ENCODE peak calls at places on chromosomes 4 and X, in four cellular contexts. One of them, this sample, is unnamed.

GRCh38 chrX:106613277-106613676 is 1.5 kb downstream of the RADX start:
- DNase-seq in fibroblast of mammary gland: no peak
- DNase-seq in CD8-positive, alpha-beta T cell: no peak
- DNase-seq in cardiac muscle cell: no peak
- DNase-seq in this sample: no peak

GRCh38 chr4:110613710-110614109 is 9.2 kb downstream of the PITX2 start:
- DNase-seq in fibroblast of mammary gland: no peak
- DNase-seq in CD8-positive, alpha-beta T cell: no peak
- DNase-seq in cardiac muscle cell: no peak
- DNase-seq in this sample: no peak

GRCh38 chr4:89024051-89024675 is 32.8 kb downstream of the FAM13A start:
- DNase-seq in fibroblast of mammary gland: peak; percentile 87
- DNase-seq in CD8-positive, alpha-beta T cell: peak; percentile 52
- DNase-seq in cardiac muscle cell: peak; percentile 87
- DNase-seq in this sample: peak; percentile 73

GRCh38 chrX:132614297-132614696 is 125.5 kb upstream of the MBNL3 start:
- DNase-seq in fibroblast of mammary gland: peak; percentile 9
- DNase-seq in CD8-positive, alpha-beta T cell: no peak
- DNase-seq in cardiac muscle cell: no peak
- DNase-seq in this sample: peak; percentile 1

GRCh38 chr4:85792576-85792975 is 317.6 kb downstream of the ARHGAP24 start:
- DNase-seq in fibroblast of mammary gland: no peak
- DNase-seq in CD8-positive, alpha-beta T cell: no peak
- DNase-seq in cardiac muscle cell: no peak
- DNase-seq in this sample: no peak

GRCh38 chr4:77022581-77023133 is 53.1 kb downstream of the CCNI start:
- DNase-seq in fibroblast of mammary gland: peak; percentile 47
- DNase-seq in CD8-positive, alpha-beta T cell: no peak
- DNase-seq in cardiac muscle cell: peak; percentile 78
- DNase-seq in this sample: no peak

GRCh38 chr4:7630559-7631287 is 196.0 kb upstream of the PSAPL1 start:
- DNase-seq in fibroblast of mammary gland: peak; percentile 93
- DNase-seq in CD8-positive, alpha-beta T cell: no peak
- DNase-seq in cardiac muscle cell: peak; percentile 69
- DNase-seq in this sample: peak; percentile 80

GRCh38 chrX:87067795-87068194 is 449.8 kb upstream of the KLHL4 start:
- DNase-seq in fibroblast of mammary gland: no peak
- DNase-seq in CD8-positive, alpha-beta T cell: no peak
- DNase-seq in cardiac muscle cell: no peak
- DNase-seq in this sample: no peak

GRCh38 chr4:113979157-113979972 is at the start of gene ARSJ:
- DNase-seq in fibroblast of mammary gland: peak; percentile 88
- DNase-seq in CD8-positive, alpha-beta T cell: peak; percentile 54
- DNase-seq in cardiac muscle cell: peak; percentile 89
- DNase-seq in this sample: peak; percentile 59

GRCh38 chr4:165327211-165328100 is at the start of gene MSMO1:
- DNase-seq in fibroblast of mammary gland: peak; percentile 99
- DNase-seq in CD8-positive, alpha-beta T cell: peak; percentile 98
- DNase-seq in cardiac muscle cell: peak; percentile 100
- DNase-seq in this sample: peak; percentile 99

GRCh38 chr4:173761236-173761635 is 231.2 kb upstream of the HAND2 start:
- DNase-seq in fibroblast of mammary gland: no peak
- DNase-seq in CD8-positive, alpha-beta T cell: no peak
- DNase-seq in cardiac muscle cell: no peak
- DNase-seq in this sample: no peak

GRCh38 chrX:142804085-142804484 is 221.6 kb upstream of the SPANXN4 start:
- DNase-seq in fibroblast of mammary gland: no peak
- DNase-seq in CD8-positive, alpha-beta T cell: no peak
- DNase-seq in cardiac muscle cell: no peak
- DNase-seq in this sample: no peak

GRCh38 chr4:56743550-56743949 is 62.5 kb upstream of the HOPX start:
- DNase-seq in fibroblast of mammary gland: no peak
- DNase-seq in CD8-positive, alpha-beta T cell: no peak
- DNase-seq in cardiac muscle cell: no peak
- DNase-seq in this sample: no peak

GRCh38 chr4:40453912-40454311 is 118.8 kb downstream of the CHRNA9 start:
- DNase-seq in fibroblast of mammary gland: no peak
- DNase-seq in CD8-positive, alpha-beta T cell: no peak
- DNase-seq in cardiac muscle cell: no peak
- DNase-seq in this sample: no peak

GRCh38 chr4:106909776-106910175 is 126.3 kb downstream of the DKK2 start:
- DNase-seq in fibroblast of mammary gland: no peak
- DNase-seq in CD8-positive, alpha-beta T cell: no peak
- DNase-seq in cardiac muscle cell: no peak
- DNase-seq in this sample: no peak

GRCh38 chr4:87132035-87132434 is 88.4 kb downstream of the KLHL8 start:
- DNase-seq in fibroblast of mammary gland: no peak
- DNase-seq in CD8-positive, alpha-beta T cell: no peak
- DNase-seq in cardiac muscle cell: no peak
- DNase-seq in this sample: no peak

GRCh38 chrX:3743821-3744439 is 30.5 kb upstream of the PRKX start:
- DNase-seq in fibroblast of mammary gland: no peak
- DNase-seq in CD8-positive, alpha-beta T cell: peak; percentile 67
- DNase-seq in cardiac muscle cell: no peak
- DNase-seq in this sample: no peak

GRCh38 chr4:7939377-7940108 is at the start of gene AFAP1:
- DNase-seq in fibroblast of mammary gland: peak; percentile 62
- DNase-seq in CD8-positive, alpha-beta T cell: peak; percentile 90
- DNase-seq in cardiac muscle cell: peak; percentile 94
- DNase-seq in this sample: peak; percentile 59

GRCh38 chrX:145853181-145853580 is 35.6 kb downstream of the SLITRK2 start:
- DNase-seq in fibroblast of mammary gland: no peak
- DNase-seq in CD8-positive, alpha-beta T cell: no peak
- DNase-seq in cardiac muscle cell: no peak
- DNase-seq in this sample: no peak

GRCh38 chrX:78643874-78644273 is 15.3 kb downstream of the RTL3 start:
- DNase-seq in fibroblast of mammary gland: no peak
- DNase-seq in CD8-positive, alpha-beta T cell: no peak
- DNase-seq in cardiac muscle cell: no peak
- DNase-seq in this sample: no peak

GRCh38 chrX:12917753-12918152 is 11.3 kb downstream of the TLR8 start:
- DNase-seq in fibroblast of mammary gland: no peak
- DNase-seq in CD8-positive, alpha-beta T cell: no peak
- DNase-seq in cardiac muscle cell: no peak
- DNase-seq in this sample: no peak

GRCh38 chr4:55437356-55437796 is 41.6 kb downstream of the TMEM165 start:
- DNase-seq in fibroblast of mammary gland: peak; percentile 70
- DNase-seq in CD8-positive, alpha-beta T cell: no peak
- DNase-seq in cardiac muscle cell: peak; percentile 24
- DNase-seq in this sample: peak; percentile 64

GRCh38 chrX:107710617-107711391 is 64.8 kb downstream of the TSC22D3 start:
- DNase-seq in fibroblast of mammary gland: peak; percentile 97
- DNase-seq in CD8-positive, alpha-beta T cell: peak; percentile 64
- DNase-seq in cardiac muscle cell: peak; percentile 95
- DNase-seq in this sample: peak; percentile 89

GRCh38 chr4:48300004-48300403 is 30.4 kb upstream of the TEC start:
- DNase-seq in fibroblast of mammary gland: peak; percentile 33
- DNase-seq in CD8-positive, alpha-beta T cell: no peak
- DNase-seq in cardiac muscle cell: no peak
- DNase-seq in this sample: no peak

GRCh38 chrX:139881572-139881971 is 51.3 kb downstream of the ATP11C start:
- DNase-seq in fibroblast of mammary gland: peak; percentile 42
- DNase-seq in CD8-positive, alpha-beta T cell: no peak
- DNase-seq in cardiac muscle cell: peak; percentile 85
- DNase-seq in this sample: peak; percentile 43

GRCh38 chr4:24912252-24913098 is at the start of gene CCDC149:
- DNase-seq in fibroblast of mammary gland: peak; percentile 41
- DNase-seq in CD8-positive, alpha-beta T cell: no peak
- DNase-seq in cardiac muscle cell: peak; percentile 76
- DNase-seq in this sample: peak; percentile 49

GRCh38 chrX:151167791-151168345 is 8.5 kb upstream of the GPR50 start:
- DNase-seq in fibroblast of mammary gland: no peak
- DNase-seq in CD8-positive, alpha-beta T cell: no peak
- DNase-seq in cardiac muscle cell: no peak
- DNase-seq in this sample: no peak

GRCh38 chrX:38817004-38817703 is 15.9 kb downstream of the MID1IP1 start:
- DNase-seq in fibroblast of mammary gland: peak; percentile 48
- DNase-seq in CD8-positive, alpha-beta T cell: no peak
- DNase-seq in cardiac muscle cell: peak; percentile 81
- DNase-seq in this sample: peak; percentile 33

GRCh38 chr4:91113130-91113706 is 986.0 kb downstream of the CCSER1 start:
- DNase-seq in fibroblast of mammary gland: peak; percentile 25
- DNase-seq in CD8-positive, alpha-beta T cell: no peak
- DNase-seq in cardiac muscle cell: peak; percentile 61
- DNase-seq in this sample: peak; percentile 54

GRCh38 chr4:24497221-24497620 is 87.1 kb downstream of the DHX15 start:
- DNase-seq in fibroblast of mammary gland: peak; percentile 57
- DNase-seq in CD8-positive, alpha-beta T cell: no peak
- DNase-seq in cardiac muscle cell: no peak
- DNase-seq in this sample: no peak

GRCh38 chr4:170666909-170667308 is 577.2 kb upstream of the AADAT start:
- DNase-seq in fibroblast of mammary gland: no peak
- DNase-seq in CD8-positive, alpha-beta T cell: no peak
- DNase-seq in cardiac muscle cell: no peak
- DNase-seq in this sample: no peak

GRCh38 chr4:52659722-52660261 is 691 bp upstream of the USP46 start:
- DNase-seq in fibroblast of mammary gland: no peak
- DNase-seq in CD8-positive, alpha-beta T cell: no peak
- DNase-seq in cardiac muscle cell: peak; percentile 38
- DNase-seq in this sample: no peak

GRCh38 chr4:152459326-152459725 is 76.6 kb downstream of the FBXW7 start:
- DNase-seq in fibroblast of mammary gland: no peak
- DNase-seq in CD8-positive, alpha-beta T cell: no peak
- DNase-seq in cardiac muscle cell: no peak
- DNase-seq in this sample: no peak

DNA sequence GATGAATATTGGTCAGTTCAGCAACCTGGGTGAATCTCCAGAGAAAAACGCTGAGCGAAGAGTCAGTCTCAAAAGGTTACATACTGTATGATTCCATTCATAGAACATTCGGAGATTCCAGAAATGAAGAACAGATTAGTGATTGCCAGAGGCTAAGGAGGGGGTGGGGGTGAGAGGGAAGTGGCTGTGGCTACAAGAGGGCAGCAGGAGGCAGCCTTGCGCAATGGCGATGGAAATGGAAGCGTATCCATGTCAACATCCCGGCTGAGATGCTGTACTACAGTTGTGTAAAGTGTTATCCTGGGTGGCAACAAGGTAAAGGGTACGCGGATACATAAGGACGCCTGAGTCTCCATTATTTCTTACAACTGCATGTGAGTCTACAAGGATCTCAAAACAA is 18.0 kb downstream of the LYAR start:
- DNase-seq in fibroblast of mammary gland: peak; percentile 18
- DNase-seq in CD8-positive, alpha-beta T cell: no peak
- DNase-seq in cardiac muscle cell: peak; percentile 60
- DNase-seq in this sample: no peak
- TF ChIP-seq CTCF in fibroblast of mammary gland: no peak
- TF ChIP-seq CTCF in CD8-positive, alpha-beta T cell: no peak
- TF ChIP-seq CTCF in cardiac muscle cell: peak; percentile 21
- TF ChIP-seq CTCF in this sample: no peak

DNA sequence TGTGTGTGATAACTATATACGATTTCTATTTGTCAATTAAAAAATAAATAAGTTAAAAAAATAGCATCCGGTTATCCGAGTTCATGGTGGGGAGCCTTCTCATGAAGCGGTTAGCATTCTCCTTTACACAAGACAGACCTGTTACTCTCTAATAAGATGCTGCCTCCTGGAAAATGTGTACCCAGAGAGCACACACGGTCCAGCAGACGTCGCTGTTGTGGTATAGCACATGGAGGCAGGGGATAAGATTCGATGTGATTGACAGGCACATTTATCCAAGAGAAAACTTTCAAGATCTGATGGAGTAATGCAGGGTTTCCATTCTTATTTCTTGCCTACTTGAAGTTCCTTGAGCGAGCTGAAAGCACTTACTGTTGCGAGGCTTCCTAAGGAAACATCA is 62.7 kb upstream of the STS start:
- DNase-seq in fibroblast of mammary gland: no peak
- DNase-seq in CD8-positive, alpha-beta T cell: no peak
- DNase-seq in cardiac muscle cell: no peak
- DNase-seq in this sample: no peak
- TF ChIP-seq CTCF in fibroblast of mammary gland: no peak
- TF ChIP-seq CTCF in CD8-positive, alpha-beta T cell: no peak
- TF ChIP-seq CTCF in cardiac muscle cell: no peak
- TF ChIP-seq CTCF in this sample: no peak

GRCh38 chr4:143203577-143203976 is 18.9 kb downstream of the USP38 start:
- DNase-seq in fibroblast of mammary gland: no peak
- DNase-seq in CD8-positive, alpha-beta T cell: no peak
- DNase-seq in cardiac muscle cell: no peak
- DNase-seq in this sample: no peak

GRCh38 chr4:143202824-143203223 is 18.1 kb downstream of the USP38 start:
- DNase-seq in fibroblast of mammary gland: peak; percentile 43
- DNase-seq in CD8-positive, alpha-beta T cell: no peak
- DNase-seq in cardiac muscle cell: peak; percentile 35
- DNase-seq in this sample: peak; percentile 36

DNA sequence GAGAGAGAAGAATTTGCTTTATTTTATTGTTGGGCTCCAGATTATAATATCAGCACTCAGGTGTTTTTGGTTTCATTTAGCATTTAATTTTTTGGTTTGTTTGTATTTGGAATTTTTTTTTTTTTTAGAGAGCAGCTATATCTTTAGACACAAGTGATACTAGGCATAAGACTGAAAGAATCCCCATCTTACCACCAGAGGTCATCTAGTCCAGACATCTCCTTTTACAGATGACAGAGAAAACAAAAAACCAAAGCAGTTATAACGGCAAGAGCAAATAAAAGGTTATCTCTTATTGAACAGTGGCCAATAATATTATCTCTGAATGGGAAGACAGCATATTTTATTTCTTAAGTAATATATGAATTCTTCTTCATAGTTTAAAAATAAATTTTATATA is 22.8 kb downstream of the USP38 start:
- DNase-seq in fibroblast of mammary gland: peak; percentile 52
- DNase-seq in CD8-positive, alpha-beta T cell: no peak
- DNase-seq in cardiac muscle cell: peak; percentile 45
- DNase-seq in this sample: peak; percentile 40
- TF ChIP-seq CTCF in fibroblast of mammary gland: peak; percentile 40
- TF ChIP-seq CTCF in CD8-positive, alpha-beta T cell: no peak
- TF ChIP-seq CTCF in cardiac muscle cell: peak; percentile 39
- TF ChIP-seq CTCF in this sample: peak; percentile 35

GRCh38 chr4:10089346-10089745 is 27.3 kb downstream of the WDR1 start:
- DNase-seq in fibroblast of mammary gland: no peak
- DNase-seq in CD8-positive, alpha-beta T cell: no peak
- DNase-seq in cardiac muscle cell: no peak
- DNase-seq in this sample: no peak
- TF ChIP-seq CTCF in fibroblast of mammary gland: peak; percentile 40
- TF ChIP-seq CTCF in CD8-positive, alpha-beta T cell: peak; percentile 32
- TF ChIP-seq CTCF in cardiac muscle cell: peak; percentile 38
- TF ChIP-seq CTCF in this sample: peak; percentile 43

GRCh38 chrX:134186362-134187121 is 50.4 kb upstream of the CCDC160 start:
- DNase-seq in fibroblast of mammary gland: no peak
- DNase-seq in CD8-positive, alpha-beta T cell: peak; percentile 59
- DNase-seq in cardiac muscle cell: no peak
- DNase-seq in this sample: peak; percentile 14
- TF ChIP-seq CTCF in fibroblast of mammary gland: no peak
- TF ChIP-seq CTCF in CD8-positive, alpha-beta T cell: peak; percentile 38
- TF ChIP-seq CTCF in cardiac muscle cell: no peak
- TF ChIP-seq CTCF in this sample: no peak

GRCh38 chrX:104372547-104372946 is 117.8 kb upstream of the ESX1 start:
- DNase-seq in fibroblast of mammary gland: no peak
- DNase-seq in CD8-positive, alpha-beta T cell: no peak
- DNase-seq in cardiac muscle cell: no peak
- DNase-seq in this sample: no peak

DNA sequence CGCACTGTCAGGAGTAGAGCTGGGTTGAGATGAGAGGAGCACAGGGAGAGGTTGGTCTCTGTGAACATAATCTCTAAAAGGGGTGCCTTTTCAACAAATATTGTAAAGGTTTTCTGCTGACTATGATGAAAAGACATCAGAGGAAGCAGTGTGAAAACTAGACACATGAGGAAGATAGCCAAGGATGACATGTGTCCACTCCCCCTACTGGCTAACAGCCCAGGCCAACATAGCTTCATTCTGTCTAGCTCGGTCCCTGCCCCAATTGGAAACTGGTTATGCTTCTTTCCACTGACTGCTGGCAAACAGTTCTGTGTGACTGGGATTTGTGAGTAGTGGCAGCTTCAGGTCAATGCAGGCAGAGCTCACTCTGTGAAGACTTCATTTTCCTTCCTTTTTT is 115.4 kb upstream of the ESX1 start:
- DNase-seq in fibroblast of mammary gland: peak; percentile 18
- DNase-seq in CD8-positive, alpha-beta T cell: no peak
- DNase-seq in cardiac muscle cell: peak; percentile 14
- DNase-seq in this sample: peak; percentile 63
- TF ChIP-seq CTCF in fibroblast of mammary gland: peak; percentile 12
- TF ChIP-seq CTCF in CD8-positive, alpha-beta T cell: no peak
- TF ChIP-seq CTCF in cardiac muscle cell: peak; percentile 11
- TF ChIP-seq CTCF in this sample: peak; percentile 44